ENCODE peak calls at places on chromosomes 5 and 9, in six cellular contexts. One of them, this sample, is unnamed.

GRCh38 chr5:68460147-68460760 is 244.7 kb downstream of the PIK3R1 start:
- DNase-seq in mesenchymal stem cell: peak; percentile 65
- DNase-seq in H9: no peak
- DNase-seq in mesendoderm: peak; percentile 65
- DNase-seq in IMR-90: peak; percentile 70
- DNase-seq in H1: no peak
- DNase-seq in this sample: peak; percentile 26

GRCh38 chr5:43312699-43313034 is 545 bp downstream of the HMGCS1 start:
- DNase-seq in mesenchymal stem cell: no peak
- DNase-seq in H9: no peak
- DNase-seq in mesendoderm: no peak
- DNase-seq in IMR-90: no peak
- DNase-seq in H1: no peak
- DNase-seq in this sample: no peak

GRCh38 chr9:125748511-125749099 is 1.4 kb downstream of the PBX3 start:
- DNase-seq in mesenchymal stem cell: peak; percentile 32
- DNase-seq in H9: no peak
- DNase-seq in mesendoderm: peak; percentile 39
- DNase-seq in IMR-90: no peak
- DNase-seq in H1: no peak
- DNase-seq in this sample: no peak

GRCh38 chr9:131971482-131972074 is 108.1 kb downstream of the MED27 start:
- DNase-seq in mesenchymal stem cell: no peak
- DNase-seq in H9: no peak
- DNase-seq in mesendoderm: no peak
- DNase-seq in IMR-90: no peak
- DNase-seq in H1: no peak
- DNase-seq in this sample: no peak

GRCh38 chr9:14322211-14323082 is 8.5 kb upstream of the NFIB start:
- DNase-seq in mesenchymal stem cell: peak; percentile 90
- DNase-seq in H9: peak; percentile 90
- DNase-seq in mesendoderm: peak; percentile 95
- DNase-seq in IMR-90: peak; percentile 76
- DNase-seq in H1: no peak
- DNase-seq in this sample: peak; percentile 88

GRCh38 chr5:54217826-54218503 is 92.4 kb downstream of the ARL15 start:
- DNase-seq in mesenchymal stem cell: peak; percentile 75
- DNase-seq in H9: no peak
- DNase-seq in mesendoderm: peak; percentile 82
- DNase-seq in IMR-90: peak; percentile 82
- DNase-seq in H1: no peak
- DNase-seq in this sample: peak; percentile 72

GRCh38 chr5:54309237-54309636 is 1.1 kb downstream of the ARL15 start:
- DNase-seq in mesenchymal stem cell: peak; percentile 27
- DNase-seq in H9: no peak
- DNase-seq in mesendoderm: no peak
- DNase-seq in IMR-90: peak; percentile 15
- DNase-seq in H1: no peak
- DNase-seq in this sample: no peak

GRCh38 chr5:132198571-132198970 is 29.1 kb downstream of the P4HA2 start:
- DNase-seq in mesenchymal stem cell: no peak
- DNase-seq in H9: no peak
- DNase-seq in mesendoderm: no peak
- DNase-seq in IMR-90: no peak
- DNase-seq in H1: no peak
- DNase-seq in this sample: no peak

GRCh38 chr9:131517761-131518190 is 13.3 kb downstream of the UCK1 start:
- DNase-seq in mesenchymal stem cell: no peak
- DNase-seq in H9: no peak
- DNase-seq in mesendoderm: no peak
- DNase-seq in IMR-90: no peak
- DNase-seq in H1: no peak
- DNase-seq in this sample: no peak

GRCh38 chr5:172648008-172648359 is 6.9 kb downstream of the NEURL1B start:
- DNase-seq in mesenchymal stem cell: no peak
- DNase-seq in H9: no peak
- DNase-seq in mesendoderm: peak; percentile 87
- DNase-seq in IMR-90: no peak
- DNase-seq in H1: no peak
- DNase-seq in this sample: no peak

GRCh38 chr9:2991292-2991691 is 147.4 kb upstream of the PUM3 start:
- DNase-seq in mesenchymal stem cell: no peak
- DNase-seq in H9: no peak
- DNase-seq in mesendoderm: no peak
- DNase-seq in IMR-90: no peak
- DNase-seq in H1: no peak
- DNase-seq in this sample: no peak

GRCh38 chr9:109459423-109459822 is 38.7 kb downstream of the PTPN3 start:
- DNase-seq in mesenchymal stem cell: no peak
- DNase-seq in H9: no peak
- DNase-seq in mesendoderm: no peak
- DNase-seq in IMR-90: no peak
- DNase-seq in H1: no peak
- DNase-seq in this sample: no peak

GRCh38 chr9:17005085-17005484 is 129.8 kb upstream of the CNTLN start:
- DNase-seq in mesenchymal stem cell: peak; percentile 81
- DNase-seq in H9: peak; percentile 55
- DNase-seq in mesendoderm: peak; percentile 65
- DNase-seq in IMR-90: peak; percentile 81
- DNase-seq in H1: peak; percentile 21
- DNase-seq in this sample: no peak

GRCh38 chr9:33697171-33697570 is 98.2 kb upstream of the PRSS3 start:
- DNase-seq in mesenchymal stem cell: no peak
- DNase-seq in H9: no peak
- DNase-seq in mesendoderm: no peak
- DNase-seq in IMR-90: no peak
- DNase-seq in H1: no peak
- DNase-seq in this sample: no peak

GRCh38 chr9:103816146-103816545 is 278.0 kb upstream of the SMC2 start:
- DNase-seq in mesenchymal stem cell: no peak
- DNase-seq in H9: no peak
- DNase-seq in mesendoderm: no peak
- DNase-seq in IMR-90: no peak
- DNase-seq in H1: no peak
- DNase-seq in this sample: no peak

GRCh38 chr9:134836406-134836970 is 44.1 kb upstream of the FCN2 start:
- DNase-seq in mesenchymal stem cell: no peak
- DNase-seq in H9: no peak
- DNase-seq in mesendoderm: no peak
- DNase-seq in IMR-90: no peak
- DNase-seq in H1: no peak
- DNase-seq in this sample: no peak

GRCh38 chr5:146878471-146879172 is at the start of gene PPP2R2B:
- DNase-seq in mesenchymal stem cell: peak; percentile 51
- DNase-seq in H9: peak; percentile 86
- DNase-seq in mesendoderm: peak; percentile 78
- DNase-seq in IMR-90: peak; percentile 1
- DNase-seq in H1: no peak
- DNase-seq in this sample: peak; percentile 69

GRCh38 chr5:161432798-161433197 is 113.7 kb downstream of the GABRB2 start:
- DNase-seq in mesenchymal stem cell: no peak
- DNase-seq in H9: no peak
- DNase-seq in mesendoderm: no peak
- DNase-seq in IMR-90: no peak
- DNase-seq in H1: no peak
- DNase-seq in this sample: no peak

GRCh38 chr5:91841423-91841822 is 458.3 kb upstream of the ARRDC3 start:
- DNase-seq in mesenchymal stem cell: no peak
- DNase-seq in H9: no peak
- DNase-seq in mesendoderm: no peak
- DNase-seq in IMR-90: no peak
- DNase-seq in H1: no peak
- DNase-seq in this sample: no peak

GRCh38 chr5:170745481-170746061 is 38.0 kb upstream of the GABRP start:
- DNase-seq in mesenchymal stem cell: peak; percentile 43
- DNase-seq in H9: peak; percentile 91
- DNase-seq in mesendoderm: peak; percentile 93
- DNase-seq in IMR-90: peak; percentile 12
- DNase-seq in H1: peak; percentile 80
- DNase-seq in this sample: no peak

GRCh38 chr5:2169862-2170820 is 287.4 kb upstream of the IRX4 start:
- DNase-seq in mesenchymal stem cell: no peak
- DNase-seq in H9: no peak
- DNase-seq in mesendoderm: no peak
- DNase-seq in IMR-90: no peak
- DNase-seq in H1: no peak
- DNase-seq in this sample: no peak

GRCh38 chr5:138035605-138036537 is 3.0 kb upstream of the FAM13B start:
- DNase-seq in mesenchymal stem cell: peak; percentile 92
- DNase-seq in H9: peak; percentile 75
- DNase-seq in mesendoderm: peak; percentile 96
- DNase-seq in IMR-90: peak; percentile 87
- DNase-seq in H1: peak; percentile 53
- DNase-seq in this sample: peak; percentile 76

GRCh38 chr9:27471789-27472585 is 52.1 kb upstream of the IFNK start:
- DNase-seq in mesenchymal stem cell: no peak
- DNase-seq in H9: no peak
- DNase-seq in mesendoderm: no peak
- DNase-seq in IMR-90: no peak
- DNase-seq in H1: no peak
- DNase-seq in this sample: no peak

GRCh38 chr9:134010774-134011173 is 14.5 kb upstream of the BRD3OS start:
- DNase-seq in mesenchymal stem cell: no peak
- DNase-seq in H9: no peak
- DNase-seq in mesendoderm: no peak
- DNase-seq in IMR-90: no peak
- DNase-seq in H1: no peak
- DNase-seq in this sample: no peak

GRCh38 chr5:81247441-81247972 is 14.4 kb downstream of the CKMT2 start:
- DNase-seq in mesenchymal stem cell: peak; percentile 53
- DNase-seq in H9: no peak
- DNase-seq in mesendoderm: peak; percentile 45
- DNase-seq in IMR-90: peak; percentile 66
- DNase-seq in H1: no peak
- DNase-seq in this sample: peak; percentile 47

GRCh38 chr5:81558188-81558587 is 164.3 kb upstream of the ACOT12 start:
- DNase-seq in mesenchymal stem cell: no peak
- DNase-seq in H9: no peak
- DNase-seq in mesendoderm: no peak
- DNase-seq in IMR-90: no peak
- DNase-seq in H1: no peak
- DNase-seq in this sample: no peak

GRCh38 chr5:174165406-174165805 is 119.9 kb downstream of the NSG2 start:
- DNase-seq in mesenchymal stem cell: no peak
- DNase-seq in H9: no peak
- DNase-seq in mesendoderm: no peak
- DNase-seq in IMR-90: no peak
- DNase-seq in H1: no peak
- DNase-seq in this sample: no peak

DNA sequence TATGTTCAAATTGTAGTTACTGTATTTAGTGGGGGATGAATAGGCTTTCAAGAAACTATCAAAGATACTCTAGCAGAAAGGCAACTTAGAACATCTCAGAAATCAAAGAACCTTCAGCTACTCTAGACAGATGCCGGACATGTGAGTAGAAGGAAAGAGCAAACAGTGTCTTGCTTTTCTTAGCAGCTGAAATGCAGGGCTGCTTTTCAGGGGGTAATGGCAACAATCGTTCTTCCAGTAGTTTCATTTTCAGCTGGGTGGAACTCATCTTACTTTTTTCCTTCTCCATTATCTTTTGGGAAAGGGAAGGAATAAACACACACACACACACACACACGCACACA is 281.6 kb downstream of the CRB2 start:
- DNase-seq in mesenchymal stem cell: no peak
- DNase-seq in H9: no peak
- DNase-seq in mesendoderm: no peak
- DNase-seq in IMR-90: peak; percentile 53
- DNase-seq in H1: no peak
- DNase-seq in this sample: no peak
- H2BK15ac ChIP-seq in mesenchymal stem cell: no peak overlapping the region
- H2BK15ac ChIP-seq in H9: no peak overlapping the region
- H2BK15ac ChIP-seq in mesendoderm: no peak overlapping the region
- H2BK15ac ChIP-seq in IMR-90: no peak overlapping the region
- H2BK15ac ChIP-seq in H1: no peak overlapping the region
- H2BK15ac ChIP-seq in this sample: no peak overlapping the region

DNA sequence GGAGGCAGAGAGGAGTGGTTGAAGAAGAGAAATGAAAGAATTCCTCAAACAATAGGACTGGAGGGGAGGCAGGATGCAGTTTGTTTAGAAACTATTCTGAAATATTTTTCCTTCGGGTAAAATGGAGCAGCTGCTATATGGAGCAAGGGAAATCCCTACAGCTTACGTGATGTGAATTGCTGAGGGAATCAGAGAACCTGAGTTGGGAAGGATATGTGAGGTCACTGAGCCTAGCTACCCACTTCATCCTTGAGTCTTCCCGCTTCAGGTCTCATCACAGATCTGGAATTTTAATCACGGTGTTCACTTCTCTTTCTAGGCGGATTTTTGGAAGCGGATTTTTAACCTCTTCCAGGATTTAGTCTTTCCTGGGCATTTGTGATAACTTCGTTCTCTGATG is 204.3 kb downstream of the ERCC6L2 start:
- DNase-seq in mesenchymal stem cell: no peak
- DNase-seq in H9: no peak
- DNase-seq in mesendoderm: no peak
- DNase-seq in IMR-90: no peak
- DNase-seq in H1: no peak
- DNase-seq in this sample: no peak
- H3K27ac ChIP-seq in mesenchymal stem cell: no peak overlapping the region
- H3K27ac ChIP-seq in H9: no peak overlapping the region
- H3K27ac ChIP-seq in mesendoderm: no peak overlapping the region
- H3K27ac ChIP-seq in IMR-90: no peak overlapping the region
- H3K27ac ChIP-seq in H1: no peak overlapping the region
- H3K27ac ChIP-seq in this sample: no peak overlapping the region

DNA sequence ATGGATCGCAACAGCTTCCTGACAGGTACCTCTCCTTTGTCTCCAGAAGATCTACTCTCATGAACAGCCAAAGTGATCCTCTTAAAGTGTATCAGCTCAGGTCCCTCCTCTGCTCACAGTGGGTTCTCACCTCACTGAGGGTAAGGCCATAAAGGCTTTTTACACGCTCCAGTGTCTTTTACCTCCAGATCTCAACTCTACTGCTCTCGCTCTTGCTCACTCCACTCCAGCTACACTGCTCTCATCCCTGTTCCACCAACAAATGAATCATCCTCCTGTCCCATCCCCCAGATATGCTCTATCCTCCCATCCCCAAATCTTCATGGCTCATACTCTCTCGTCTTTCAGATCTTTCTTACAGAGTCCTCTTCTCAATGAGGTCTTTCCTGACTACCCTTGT is 248.6 kb upstream of the EFNA5 start:
- DNase-seq in mesenchymal stem cell: no peak
- DNase-seq in H9: no peak
- DNase-seq in mesendoderm: no peak
- DNase-seq in IMR-90: no peak
- DNase-seq in H1: no peak
- DNase-seq in this sample: no peak
- H3K23ac ChIP-seq in mesenchymal stem cell: no peak overlapping the region
- H3K23ac ChIP-seq in H9: no peak overlapping the region
- H3K23ac ChIP-seq in mesendoderm: no peak overlapping the region
- H3K23ac ChIP-seq in IMR-90: no peak overlapping the region
- H3K23ac ChIP-seq in H1: no peak overlapping the region
- H3K23ac ChIP-seq in this sample: no peak overlapping the region

DNA sequence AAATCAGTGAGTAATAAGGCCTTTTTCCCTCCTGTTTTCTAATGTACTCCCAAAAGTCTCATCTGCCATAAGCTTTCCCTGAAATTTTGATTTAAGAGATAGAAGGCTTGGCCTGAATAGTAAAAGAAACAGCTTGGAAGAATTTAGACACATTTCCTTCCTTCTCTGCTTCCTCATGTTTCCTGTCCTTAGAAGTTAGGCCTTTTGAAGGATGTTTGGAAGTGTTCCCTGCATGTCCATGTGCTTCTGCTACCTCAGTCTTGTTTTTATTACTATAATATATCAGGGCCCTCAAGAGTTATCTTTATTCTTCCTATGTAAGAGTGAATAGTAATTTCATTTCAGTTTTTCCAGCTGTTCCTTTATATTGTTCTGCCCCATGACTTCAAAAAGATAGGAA is 242.7 kb downstream of the DEPDC1B start:
- DNase-seq in mesenchymal stem cell: no peak
- DNase-seq in H9: no peak
- DNase-seq in mesendoderm: no peak
- DNase-seq in IMR-90: no peak
- DNase-seq in H1: no peak
- DNase-seq in this sample: no peak
- H2BK15ac ChIP-seq in mesenchymal stem cell: no peak overlapping the region
- H2BK15ac ChIP-seq in H9: no peak overlapping the region
- H2BK15ac ChIP-seq in mesendoderm: no peak overlapping the region
- H2BK15ac ChIP-seq in IMR-90: no peak overlapping the region
- H2BK15ac ChIP-seq in H1: no peak overlapping the region
- H2BK15ac ChIP-seq in this sample: no peak overlapping the region

This sample was measured in neuronal stem cell.